ENCODE peak calls at places on chromosomes 13 and 19, in seven cellular contexts. K is dorsolateral prefrontal cortex, Y is heart left ventricle, N is pancreas, G is upper lobe of right lung, R is fibroblast of lung, E is endothelial cell of umbilical vein. H is an unnamed sample.

GRCh38 chr13:22040810-22041364 is 370.0 kb downstream of the FGF9 start:
- DNase-seq in K (no peak), Y (no peak), N (no peak), G (no peak), R (no peak), E (no peak), H (no peak)

GRCh38 chr13:43390101-43390500 is 366.7 kb downstream of the DNAJC15 start:
- DNase-seq in K (no peak), Y (no peak), N (no peak), G (no peak), R (no peak), E (no peak), H (no peak)

GRCh38 chr13:113835461-113836274 is 28.2 kb downstream of the GAS6 start:
- DNase-seq in K (no peak), Y (no peak), N (no peak), G (no peak), R (peak), E (no peak), H (no peak)

GRCh38 chr13:106581268-106581667 is 13.3 kb upstream of the ARGLU1 start:
- DNase-seq in K (no peak), Y (no peak), N (no peak), G (no peak), R (no peak), E (no peak), H (no peak)

GRCh38 chr19:46863818-46864629 is 3.2 kb downstream of the ARHGAP35 start:
- DNase-seq in K (no peak), Y (no peak), N (no peak), G (peak), R (peak), E (peak), H (peak)

GRCh38 chr19:4513248-4513647 is 5.0 kb downstream of the PLIN4 start:
- DNase-seq in K (no peak), Y (no peak), N (no peak), G (no peak), R (no peak), E (no peak), H (no peak)

GRCh38 chr13:84591444-84591843 is 709.2 kb upstream of the SLITRK1 start:
- DNase-seq in K (no peak), Y (no peak), N (no peak), G (no peak), R (no peak), E (no peak), H (no peak)

GRCh38 chr19:18677156-18677555 is 6.3 kb upstream of the CRTC1 start:
- DNase-seq in K (no peak), Y (no peak), N (no peak), G (no peak), R (no peak), E (no peak), H (no peak)

GRCh38 chr19:44636439-44637389 is 7.0 kb upstream of the PVR start:
- DNase-seq in K (no peak), Y (no peak), N (no peak), G (no peak), R (no peak), E (no peak), H (no peak)

GRCh38 chr19:1811942-1812425 is at the start of gene ATP8B3:
- DNase-seq in K (no peak), Y (no peak), N (no peak), G (no peak), R (no peak), E (no peak), H (no peak)

GRCh38 chr19:49331616-49332055 is 3.6 kb upstream of the CD37 start:
- DNase-seq in K (no peak), Y (no peak), N (peak), G (peak), R (peak), E (peak), H (peak)

GRCh38 chr19:55245236-55245904 is 13.4 kb downstream of the PPP6R1 start:
- DNase-seq in K (no peak), Y (no peak), N (no peak), G (no peak), R (no peak), E (no peak), H (no peak)

DNA sequence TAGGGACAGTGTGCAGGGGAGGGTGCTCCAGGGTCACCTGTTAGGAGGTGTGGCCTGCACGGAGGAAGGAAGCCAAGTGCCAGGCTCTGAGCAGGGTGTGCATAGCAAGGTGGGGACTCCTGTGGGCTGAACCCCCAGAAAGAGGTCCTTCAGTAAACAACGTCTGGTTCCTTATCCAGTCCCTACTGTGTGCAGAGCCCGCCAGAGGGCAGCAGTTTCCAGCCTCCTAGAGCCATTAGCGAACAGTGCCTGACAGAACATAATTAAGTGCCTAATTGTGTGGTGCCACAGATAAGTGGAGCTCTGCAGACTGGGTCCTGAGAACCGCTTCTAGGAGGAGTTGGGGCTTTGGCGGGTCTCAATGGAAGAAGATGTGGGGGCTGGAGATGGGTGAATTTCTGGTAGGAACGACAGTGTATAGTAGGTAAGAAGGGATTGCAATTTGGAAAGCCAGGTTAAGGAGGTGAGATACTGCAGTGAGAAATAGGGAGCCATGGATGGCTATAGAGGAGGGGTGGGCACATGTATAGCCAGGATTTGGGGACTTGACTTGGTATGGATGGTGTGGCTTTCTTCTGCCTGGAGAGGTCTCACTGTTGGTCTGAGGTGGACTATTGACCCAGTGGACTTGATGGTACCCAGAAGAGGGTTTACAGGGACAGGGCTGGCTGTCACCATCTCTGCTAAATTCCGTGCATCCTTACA is 323.1 kb downstream of the ZNF536 start:
- DNase-seq in K (no peak), Y (no peak), N (no peak), G (no peak), R (no peak), E (no peak), H (no peak)
- TF ChIP-seq CTCF in K (no peak), Y (no peak), N (no peak), G (no peak), R (no peak), E (peak), H (peak)

GRCh38 chr19:11299946-11300810 is 4.2 kb downstream of the TSPAN16 start:
- DNase-seq in K (no peak), Y (no peak), N (no peak), G (no peak), R (no peak), E (no peak), H (no peak)

GRCh38 chr19:11293468-11294389 is 2.2 kb upstream of the TSPAN16 start:
- DNase-seq in K (peak), Y (peak), N (peak), G (peak), R (peak), E (peak), H (peak)

GRCh38 chr19:11295665-11296245 is at the start of gene TSPAN16:
- DNase-seq in K (no peak), Y (no peak), N (no peak), G (no peak), R (no peak), E (no peak), H (no peak)

GRCh38 chr19:11295180-11295579 is 780 bp upstream of the TSPAN16 start:
- DNase-seq in K (no peak), Y (no peak), N (no peak), G (no peak), R (no peak), E (no peak), H (no peak)

DNA sequence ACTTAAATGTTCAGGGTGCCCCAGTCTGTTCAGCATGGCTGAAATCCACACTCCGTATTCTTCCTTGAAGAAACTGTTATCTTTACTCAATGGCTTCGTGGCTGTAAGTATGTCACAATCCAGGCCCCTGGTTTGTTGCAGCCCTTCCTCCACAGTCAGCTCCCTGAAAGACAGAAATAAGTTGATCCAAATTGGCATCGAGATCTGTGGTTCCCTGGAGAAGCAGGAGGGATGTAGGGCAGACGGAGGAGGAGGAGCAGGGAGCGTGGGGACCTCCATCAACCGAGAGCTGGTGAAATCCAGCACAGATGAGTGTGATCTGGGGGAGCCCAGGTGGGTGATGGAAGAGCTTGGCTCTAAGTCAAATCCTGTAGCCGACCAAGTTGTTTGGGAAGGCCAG is 304 bp downstream of the TSPAN16 start:
- DNase-seq in K (peak), Y (peak), N (no peak), G (no peak), R (no peak), E (no peak), H (no peak)
- H3K27ac ChIP-seq in K (no peak), Y (peak), N (no peak), G (no peak), R (no peak), E (no peak), H (no peak)

GRCh38 chr13:93450226-93450625 is 223.6 kb downstream of the GPC6 start:
- DNase-seq in K (no peak), Y (no peak), N (no peak), G (no peak), R (peak), E (no peak), H (no peak)
- H3K4me3 ChIP-seq in K (no peak), Y (no peak), N (no peak), G (no peak), R (no peak), E (no peak), H (no peak)

DNA sequence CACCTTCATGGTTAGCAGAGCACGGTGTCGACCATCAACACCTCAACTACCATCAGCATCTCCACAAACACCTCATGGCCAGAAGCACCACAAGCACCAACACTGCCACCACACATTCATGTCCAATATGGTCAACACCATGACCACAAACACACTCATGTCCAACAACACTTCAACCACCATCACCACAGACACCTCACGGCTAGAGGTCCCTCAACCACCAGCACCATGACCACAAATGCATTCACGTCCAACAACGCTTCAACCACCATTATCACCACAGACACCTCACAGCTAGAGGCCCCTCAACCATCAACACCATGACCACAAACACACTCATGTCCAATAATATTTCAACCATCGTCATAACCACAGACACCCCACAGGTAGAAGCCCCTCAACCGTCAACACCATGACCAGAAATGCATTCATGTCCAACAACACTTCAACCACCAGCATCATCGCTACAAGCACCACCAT is 10.2 kb downstream of the TRAPPC5 start:
- DNase-seq in K (no peak), Y (no peak), N (no peak), G (no peak), R (no peak), E (no peak), H (no peak)
- TF ChIP-seq CTCF in K (no peak), Y (no peak), N (no peak), G (no peak), R (no peak), E (no peak), H (no peak)

H was measured in brain microvascular endothelial cell.